ENCODE peak calls at places on chromosomes 12 and 14, in four cellular contexts. Z, I, V and C are unnamed samples.

GRCh38 chr14:101625336-101626097 is 64.2 kb downstream of the DIO3 start:
- DNase-seq in Z (no peak), I (no peak), V (no peak), C (no peak)

GRCh38 chr14:43244142-43244625 is 1262.9 kb downstream of the FSCB start:
- DNase-seq in I (no peak), V (no peak), Z (no peak), C (no peak)

GRCh38 chr12:79690156-79690605 is 583 bp downstream of the PAWR start:
- DNase-seq in V (no peak), Z (peak), I (no peak), C (peak)

GRCh38 chr12:43884683-43885410 is 49.0 kb downstream of the TMEM117 start:
- DNase-seq in Z (no peak), V (no peak), I (no peak), C (no peak)

GRCh38 chr12:554001-554285 is 94.2 kb downstream of the B4GALNT3 start:
- DNase-seq in V (no peak), Z (no peak), I (no peak), C (no peak)

GRCh38 chr12:75579552-75579951 is 68.1 kb upstream of the KRR1 start:
- DNase-seq in I (no peak), V (no peak), Z (no peak), C (no peak)

GRCh38 chr14:95185452-95186392 is 28.4 kb upstream of the DICER1 start:
- DNase-seq in Z (no peak), V (no peak), I (peak), C (no peak)

GRCh38 chr12:45259732-45260480 is 44.0 kb downstream of the ANO6 start:
- DNase-seq in V (no peak), Z (peak), I (no peak), C (no peak)

GRCh38 chr14:69632154-69632553 is 20.8 kb downstream of the SUSD6 start:
- DNase-seq in Z (no peak), V (no peak), I (no peak), C (no peak)

GRCh38 chr14:76780360-76780759 is 19.1 kb downstream of the VASH1 start:
- DNase-seq in V (no peak), I (no peak), Z (no peak), C (no peak)
- TF ChIP-seq FOXM1 in V (no peak), I (no peak), Z (no peak), C (no peak)

GRCh38 chr14:21086908-21087293 is 11.6 kb downstream of the ZNF219 start:
- DNase-seq in I (no peak), V (no peak), Z (no peak), C (no peak)

GRCh38 chr14:21081521-21082184 is 11.5 kb downstream of the ARHGEF40 start:
- DNase-seq in Z (no peak), I (no peak), V (no peak), C (peak)

GRCh38 chr14:21084396-21084795 is 14.1 kb downstream of the ZNF219 start:
- DNase-seq in I (no peak), V (no peak), Z (no peak), C (peak)

GRCh38 chr14:21084988-21085853 is 13.2 kb downstream of the ZNF219 start:
- DNase-seq in Z (no peak), I (no peak), V (no peak), C (peak)

DNA sequence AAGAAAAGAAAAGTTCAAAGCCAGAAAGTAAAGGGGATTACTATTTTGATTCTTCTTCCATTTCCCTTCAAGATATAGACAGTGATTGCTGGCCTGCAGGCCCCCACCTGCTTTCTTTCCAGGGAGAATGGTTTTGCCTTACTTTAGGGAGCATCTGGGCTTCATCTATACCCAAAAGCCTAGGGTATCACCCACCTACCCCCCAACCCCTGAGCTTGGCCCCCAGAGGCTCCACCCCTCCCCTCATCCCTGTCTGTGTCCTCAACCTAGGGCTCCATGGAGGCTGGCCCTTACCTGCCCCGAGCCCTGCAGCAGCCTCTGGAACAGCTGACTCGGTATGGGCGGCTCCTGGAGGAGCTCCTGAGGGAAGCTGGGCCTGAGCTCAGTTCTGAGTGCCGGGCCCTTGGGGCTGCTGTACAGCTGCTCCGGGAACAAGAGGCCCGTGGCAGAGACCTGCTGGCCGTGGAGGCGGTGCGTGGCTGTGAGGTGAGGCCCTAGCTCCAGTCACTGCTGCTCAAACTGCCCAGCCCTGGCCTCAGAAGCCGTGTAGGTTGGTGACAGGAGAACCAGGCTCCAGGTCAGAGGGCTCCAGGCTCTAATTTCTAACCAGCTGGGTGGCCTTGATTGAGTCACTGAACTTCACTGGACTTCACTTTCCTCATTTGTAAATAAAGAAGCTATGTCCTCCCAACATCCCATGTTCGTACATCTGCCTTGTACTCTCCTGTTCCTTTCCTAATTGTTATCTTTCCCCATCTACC is 13.6 kb downstream of the ARHGEF40 start:
- DNase-seq in Z (no peak), V (no peak), I (no peak), C (peak)
- H3K27ac ChIP-seq in Z (no peak), V (no peak), I (no peak), C (peak)

GRCh38 chr12:31965090-31965489 is 5.9 kb downstream of the RESF1 start:
- DNase-seq in V (no peak), Z (no peak), I (no peak), C (no peak)
- TF ChIP-seq FOXM1 in V (no peak), Z (no peak), I (no peak), C (no peak)

DNA sequence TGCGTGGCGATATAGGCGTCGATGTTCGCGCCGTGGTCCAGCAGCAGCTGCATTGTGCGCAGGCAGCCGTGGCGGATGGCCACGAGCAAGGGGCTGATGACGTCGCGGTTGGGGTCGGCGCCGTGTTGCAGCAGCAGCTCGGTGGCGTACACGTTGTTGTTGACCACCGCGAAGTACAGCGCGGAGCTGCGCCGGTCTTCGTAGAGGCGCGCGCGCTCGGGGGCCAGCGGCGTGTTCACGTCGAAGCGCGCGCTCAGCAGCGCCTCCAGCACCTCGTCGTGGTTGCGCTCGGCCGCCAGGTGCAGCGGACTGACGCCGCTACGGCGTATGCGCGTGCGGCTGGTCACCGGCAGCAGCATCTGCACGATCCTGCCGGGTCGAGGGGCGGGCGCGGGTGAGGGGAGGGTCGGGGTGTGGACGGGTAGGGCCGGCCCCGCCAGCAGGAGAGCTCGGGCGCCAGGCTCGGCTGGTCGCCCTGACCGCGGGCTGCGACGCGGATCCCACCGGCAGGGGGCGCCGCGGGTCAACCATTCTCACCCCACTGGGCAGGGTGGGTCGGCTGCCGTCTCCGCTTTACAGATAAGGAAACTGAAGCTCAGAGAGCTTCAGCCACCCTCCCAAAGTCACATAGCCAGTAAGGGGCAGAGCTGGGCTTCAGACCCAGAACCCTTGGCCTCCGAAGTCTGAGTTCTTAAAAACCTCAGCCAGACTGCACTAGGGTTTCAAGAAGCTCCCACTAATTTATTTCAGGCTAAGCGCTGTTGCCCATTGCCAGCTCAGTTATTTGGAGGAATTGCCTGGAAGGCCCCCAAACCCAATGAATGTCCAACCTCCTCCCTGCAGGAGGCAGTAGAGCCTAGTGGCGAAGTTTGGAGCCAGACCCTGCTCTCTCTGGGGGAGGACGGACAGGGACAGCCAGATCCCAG is 12.4 kb downstream of the FAM181A start:
- DNase-seq in Z (no peak), V (peak), I (peak), C (peak)
- H3K27ac ChIP-seq in Z (no peak), V (no peak), I (no peak), C (no peak)

GRCh38 chr14:52694761-52695480 is 437 bp downstream of the ERO1A start:
- DNase-seq in V (peak), Z (peak), I (peak), C (peak)
- TF ChIP-seq FOXM1 in V (no peak), Z (no peak), I (no peak), C (no peak)

DNA sequence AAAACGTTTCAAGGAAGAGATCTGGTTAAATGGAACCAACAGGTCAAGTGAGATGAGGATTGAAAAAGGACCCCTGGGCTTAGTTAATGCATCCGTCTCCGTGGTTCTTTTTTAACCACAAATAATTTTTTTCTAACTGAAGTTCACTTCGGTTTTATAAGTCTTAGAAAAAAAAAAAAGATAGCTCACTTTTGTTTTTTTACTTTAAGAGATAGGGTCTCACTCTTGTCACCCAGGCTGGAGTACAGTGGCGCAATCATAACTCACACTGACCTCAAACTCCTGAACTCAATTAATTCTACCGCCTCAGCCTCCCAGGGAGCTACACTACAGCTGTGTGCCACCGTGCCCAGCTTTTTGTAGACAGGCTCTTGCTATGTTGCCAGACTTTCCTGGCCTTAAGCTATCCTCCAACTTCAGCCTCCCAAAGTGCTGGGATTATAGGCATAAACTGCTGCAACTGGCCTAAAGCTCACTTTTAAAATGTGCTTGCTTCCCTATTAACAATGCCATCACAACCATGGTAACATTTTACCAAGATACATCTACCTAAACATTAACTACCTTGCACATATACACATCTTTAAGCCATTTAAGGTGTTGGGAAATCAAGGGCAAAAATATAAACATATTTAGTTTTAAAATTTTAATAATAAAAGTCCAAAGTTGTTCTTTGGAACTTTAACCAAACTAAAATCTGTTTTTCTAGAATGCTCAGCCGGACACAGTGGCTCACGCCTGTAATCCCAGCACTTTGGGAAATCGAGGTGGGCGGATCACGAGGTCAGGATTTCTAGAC is 11.6 kb downstream of the HNRNPC start:
- DNase-seq in V (no peak), Z (no peak), I (no peak), C (no peak)
- H3K27ac ChIP-seq in V (no peak), Z (peak), I (no peak), C (peak)

GRCh38 chr14:23646648-23647549 is 10.7 kb downstream of the DHRS2 start:
- DNase-seq in I (no peak), Z (peak), V (no peak), C (no peak)
- TF ChIP-seq FOXM1 in I (no peak), Z (peak), V (no peak), C (no peak)